ENCODE peak calls at places on chromosome 5, in six cellular contexts. Z is CD4-positive, alpha-beta memory T cell; I is fibroblast of lung; C is left ventricle myocardium inferior; K is IMR-90; U is right atrium auricular region. S is an unnamed sample. For H3K4me1 and H3K36me3, the result is how much of the 10 kb centered on the place peaks cover.

GRCh38 chr5:115418788-115419187 is 122.3 kb upstream of the CCDC112 start:
- DNase-seq in Z (no peak), I (no peak), C (no peak), K (no peak), U (no peak), S (no peak)

GRCh38 chr5:92424785-92425426 is 1041.8 kb upstream of the ARRDC3 start:
- DNase-seq in Z (no peak), I (no peak), C (no peak), K (no peak), U (no peak), S (no peak)

GRCh38 chr5:172830876-172831662 is 3.0 kb upstream of the ERGIC1 start:
- DNase-seq in Z (no peak), I (peak), C (no peak), K (peak), U (no peak), S (no peak)

GRCh38 chr5:108437425-108437824 is 55.5 kb upstream of the FBXL17 start:
- DNase-seq in Z (no peak), I (no peak), C (no peak), K (no peak), U (no peak), S (no peak)

GRCh38 chr5:139903805-139904565 is 108.4 kb downstream of the PSD2 start:
- DNase-seq in Z (no peak), I (no peak), C (no peak), K (no peak), U (no peak), S (no peak)

GRCh38 chr5:157630341-157630740 is 21.9 kb downstream of the SOX30 start:
- DNase-seq in Z (no peak), I (no peak), C (no peak), K (no peak), U (no peak), S (no peak)

GRCh38 chr5:172640822-172641358 is at the start of gene NEURL1B:
- DNase-seq in Z (peak), I (peak), C (peak), K (peak), U (peak), S (peak)

GRCh38 chr5:157602505-157602904 is 26.9 kb upstream of the ADAM19 start:
- DNase-seq in Z (peak), I (no peak), C (no peak), K (peak), U (no peak), S (no peak)

GRCh38 chr5:115810776-115811175 is 5.7 kb downstream of the CDO1 start:
- DNase-seq in Z (no peak), I (peak), C (no peak), K (peak), U (no peak), S (no peak)

GRCh38 chr5:7801898-7802614 is 48.9 kb downstream of the CFAP90 start:
- DNase-seq in Z (no peak), I (no peak), C (no peak), K (no peak), U (no peak), S (no peak)

GRCh38 chr5:83184534-83184933 is 107.2 kb downstream of the XRCC4 start:
- DNase-seq in Z (no peak), I (peak), C (no peak), K (no peak), U (no peak), S (no peak)

GRCh38 chr5:50667653-50668403 is 1.4 kb downstream of the PARP8 start:
- DNase-seq in Z (peak), I (peak), C (peak), K (peak), U (no peak), S (peak)

GRCh38 chr5:2757563-2758311 is 6.3 kb upstream of the IRX2 start:
- DNase-seq in Z (no peak), I (no peak), C (no peak), K (peak), U (peak), S (no peak)

GRCh38 chr5:140480310-140481014 is 67.0 kb upstream of the EIF4EBP3 start:
- DNase-seq in Z (no peak), I (peak), C (no peak), K (peak), U (no peak), S (no peak)

GRCh38 chr5:570886-571285 is 41.3 kb upstream of the CEP72 start:
- DNase-seq in Z (no peak), I (no peak), C (no peak), K (no peak), U (no peak), S (no peak)

GRCh38 chr5:45109636-45110035 is 300.9 kb downstream of the MRPS30 start:
- DNase-seq in Z (no peak), I (no peak), C (no peak), K (no peak), U (no peak), S (no peak)

GRCh38 chr5:83721878-83722779 is 1.5 kb upstream of the HAPLN1 start:
- DNase-seq in Z (no peak), I (peak), C (peak), K (peak), U (peak), S (peak)

GRCh38 chr5:135829681-135830383 is 4.6 kb upstream of the SLC25A48 start:
- DNase-seq in Z (no peak), I (peak), C (peak), K (peak), U (peak), S (no peak)

GRCh38 chr5:77282337-77283027 is 72.0 kb downstream of the PDE8B start:
- DNase-seq in Z (no peak), I (peak), C (no peak), K (peak), U (no peak), S (no peak)

GRCh38 chr5:1484416-1485319 is 39.1 kb downstream of the LPCAT1 start:
- DNase-seq in Z (no peak), I (no peak), C (no peak), K (no peak), U (no peak), S (no peak)

GRCh38 chr5:174056064-174056842 is 10.7 kb downstream of the NSG2 start:
- DNase-seq in Z (no peak), I (no peak), C (peak), K (no peak), U (no peak), S (no peak)

GRCh38 chr5:177004961-177005360 is 1.6 kb downstream of the UIMC1 start:
- DNase-seq in Z (no peak), I (no peak), C (no peak), K (no peak), U (no peak), S (no peak)

GRCh38 chr5:2204366-2205184 is 321.9 kb upstream of the IRX4 start:
- DNase-seq in Z (no peak), I (no peak), C (no peak), K (no peak), U (peak), S (no peak)

GRCh38 chr5:133367413-133367812 is 244.9 kb downstream of the FSTL4 start:
- DNase-seq in Z (no peak), I (no peak), C (no peak), K (no peak), U (peak), S (peak)

GRCh38 chr5:139764250-139764791 is 31.3 kb upstream of the PSD2 start:
- DNase-seq in Z (peak), I (no peak), C (no peak), K (no peak), U (no peak), S (no peak)

GRCh38 chr5:33891731-33892418 is at the start of gene ADAMTS12:
- DNase-seq in Z (no peak), I (peak), C (peak), K (peak), U (no peak), S (no peak)

GRCh38 chr5:43772601-43773031 is 169.6 kb downstream of the NNT start:
- DNase-seq in Z (no peak), I (peak), C (no peak), K (peak), U (no peak), S (no peak)

GRCh38 chr5:42858031-42858643 is 46.4 kb upstream of the SELENOP start:
- DNase-seq in Z (no peak), I (peak), C (no peak), K (no peak), U (no peak), S (no peak)

GRCh38 chr5:171695804-171696203 is 89.8 kb upstream of the SMIM23 start:
- DNase-seq in Z (no peak), I (no peak), C (no peak), K (no peak), U (no peak), S (no peak)

GRCh38 chr5:164713682-164714081 is 1208.3 kb downstream of the MAT2B start:
- DNase-seq in Z (no peak), I (no peak), C (no peak), K (no peak), U (no peak), S (no peak)

GRCh38 chr5:168238422-168238821 is 53.0 kb upstream of the WWC1 start:
- DNase-seq in Z (no peak), I (no peak), C (no peak), K (no peak), U (no peak), S (no peak)

GRCh38 chr5:117588611-117589010 is 1014.0 kb upstream of the SEMA6A start:
- DNase-seq in Z (no peak), I (peak), C (no peak), K (no peak), U (no peak), S (no peak)

GRCh38 chr5:175436403-175436802 is 7.6 kb downstream of the DRD1 start:
- DNase-seq in Z (no peak), I (no peak), C (no peak), K (no peak), U (no peak), S (no peak)

GRCh38 chr5:122313001-122313402 is 965 bp downstream of the SNCAIP start:
- DNase-seq in Z (no peak), I (peak), C (no peak), K (peak), U (no peak), S (no peak)

GRCh38 chr5:63613430-63613829 is 348.8 kb downstream of the HTR1A start:
- DNase-seq in Z (no peak), I (no peak), C (no peak), K (no peak), U (no peak), S (no peak)

GRCh38 chr5:123163225-123163876 is 74.3 kb downstream of the PRDM6 start:
- DNase-seq in Z (no peak), I (no peak), C (no peak), K (no peak), U (no peak), S (no peak)

GRCh38 chr5:77358566-77359205 is 133.4 kb downstream of the WDR41 start:
- DNase-seq in Z (no peak), I (peak), C (no peak), K (peak), U (no peak), S (peak)

GRCh38 chr5:74251106-74252032 is 389.2 kb downstream of the ENC1 start:
- DNase-seq in Z (no peak), I (peak), C (no peak), K (peak), U (peak), S (no peak)

GRCh38 chr5:144941-145340 is 46.4 kb upstream of the LRRC14B start:
- DNase-seq in Z (no peak), I (no peak), C (no peak), K (no peak), U (no peak), S (no peak)

GRCh38 chr5:126301056-126301455 is 122.2 kb upstream of the GRAMD2B start:
- DNase-seq in Z (no peak), I (no peak), C (no peak), K (no peak), U (no peak), S (no peak)

GRCh38 chr5:159123700-159124099 is 24.0 kb upstream of the EBF1 start:
- DNase-seq in Z (no peak), I (no peak), C (no peak), K (no peak), U (no peak), S (no peak)

GRCh38 chr5:159121061-159121460 is 21.3 kb upstream of the EBF1 start:
- DNase-seq in Z (no peak), I (no peak), C (no peak), K (no peak), U (no peak), S (no peak)

GRCh38 chr5:159123189-159123588 is 23.5 kb upstream of the EBF1 start:
- DNase-seq in Z (no peak), I (no peak), C (no peak), K (no peak), U (no peak), S (no peak)

DNA sequence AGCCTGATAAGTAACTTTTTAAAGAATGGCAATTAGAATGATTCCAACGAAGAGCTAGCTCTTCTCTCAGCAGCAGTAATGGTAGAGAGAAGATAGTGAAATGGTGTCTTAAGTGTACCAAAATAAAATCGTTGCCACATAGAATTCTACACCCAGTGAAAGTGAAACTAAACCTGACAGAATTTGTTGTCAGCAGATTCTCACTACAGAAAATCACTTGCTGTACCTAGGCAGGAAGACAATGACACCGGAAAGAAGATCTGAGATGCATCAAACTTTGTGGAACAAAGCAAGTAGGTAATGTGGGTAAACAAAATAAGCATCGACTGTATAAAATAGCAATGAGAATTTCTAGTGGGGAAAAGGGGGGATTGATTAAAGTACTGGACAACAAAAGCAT is 20.7 kb upstream of the EBF1 start:
- DNase-seq in Z (peak), I (no peak), C (no peak), K (no peak), U (no peak), S (no peak)
- H3K4me3 ChIP-seq in Z (no peak), I (peak), C (no peak), K (peak), U (no peak), S (peak)

DNA sequence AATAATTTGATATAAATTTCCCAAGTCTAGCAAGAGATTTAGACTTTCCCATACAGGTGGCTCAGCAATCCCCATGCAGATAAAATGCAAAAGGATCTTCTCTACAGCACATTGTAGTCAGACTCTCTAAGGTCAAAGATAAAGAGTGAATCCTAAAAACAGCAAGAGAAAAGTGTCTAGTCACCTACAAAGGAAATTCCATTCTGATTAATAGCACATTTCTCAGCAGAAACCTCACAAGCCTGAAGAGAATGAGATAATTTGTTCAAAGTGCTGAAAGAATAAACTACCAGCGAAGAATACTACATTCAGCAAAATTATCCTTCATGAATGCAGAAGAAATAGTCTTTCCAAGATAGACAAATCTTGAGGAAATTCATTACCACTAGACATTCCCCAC is 493.3 kb downstream of the PRELID2 start:
- DNase-seq in Z (no peak), I (no peak), C (no peak), K (peak), U (no peak), S (no peak)
- H3K4me1 ChIP-seq in Z (under half), I (under half), C (under half), K (under half), U (under half), S (under half)

GRCh38 chr5:61001647-61002046 is 56.6 kb downstream of the NDUFAF2 start:
- DNase-seq in Z (no peak), I (no peak), C (no peak), K (no peak), U (no peak), S (no peak)

GRCh38 chr5:61000887-61001286 is 55.9 kb downstream of the NDUFAF2 start:
- DNase-seq in Z (no peak), I (no peak), C (no peak), K (peak), U (no peak), S (no peak)

GRCh38 chr5:60993875-60994571 is 49.0 kb downstream of the NDUFAF2 start:
- DNase-seq in Z (no peak), I (no peak), C (peak), K (no peak), U (no peak), S (no peak)

GRCh38 chr5:60996368-60996767 is 51.4 kb downstream of the NDUFAF2 start:
- DNase-seq in Z (no peak), I (no peak), C (no peak), K (no peak), U (no peak), S (no peak)

DNA sequence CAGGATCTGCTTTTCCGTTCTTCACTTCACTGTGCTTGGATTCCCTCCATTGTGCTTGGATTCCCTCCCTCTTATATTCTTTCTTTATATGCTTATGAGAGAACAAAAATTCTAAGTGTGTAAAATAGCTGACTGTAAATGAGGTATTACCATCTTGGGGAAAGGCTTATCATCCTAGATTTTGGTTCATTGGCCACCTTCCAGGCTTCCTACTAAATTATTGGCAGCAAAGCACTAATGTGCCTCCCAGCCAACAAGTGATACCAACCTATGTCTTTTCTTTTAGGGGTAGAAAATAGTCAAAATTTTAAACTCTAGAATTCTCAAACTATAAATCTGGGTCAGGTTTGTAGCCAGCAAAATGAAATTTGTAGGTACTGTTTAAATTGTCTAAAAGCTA is 52.7 kb downstream of the NDUFAF2 start:
- DNase-seq in Z (no peak), I (no peak), C (no peak), K (no peak), U (no peak), S (no peak)
- H3K36me3 ChIP-seq in Z (under half), I (under half), C (under half), K (under half), U (under half), S (under half)

GRCh38 chr5:55625603-55625875 is 86.6 kb downstream of the SLC38A9 start:
- DNase-seq in Z (no peak), I (no peak), C (no peak), K (no peak), U (no peak), S (no peak)
- H3K4me3 ChIP-seq in Z (no peak), I (no peak), C (no peak), K (no peak), U (no peak), S (no peak)

S was measured in ascending aorta.